ENCODE peak calls at places on chromosomes 16 and 17, in seven cellular contexts. V is NK-92 treated with Interleukin-12 subunit alpha and Interleukin-12 subunit beta, amount 100 ng/mL, for 24 hours; C is RPMI8226; O is D341Med; G is skeletal muscle cell; D is foreskin keratinocyte; Z is endothelial cell. K is an unnamed sample.

GRCh38 chr17:49223517-49224197 is 6.9 kb downstream of the PHOSPHO1 start:
- DNase-seq in V (peak), C (peak), G (no peak), O (peak), Z (peak), D (no peak), K (peak)

GRCh38 chr16:58042001-58042885 is 16.7 kb downstream of the MMP15 start:
- DNase-seq in D (no peak), O (no peak), C (no peak), V (no peak), Z (no peak), G (no peak), K (no peak)

GRCh38 chr16:50856991-50857390 is 115.1 kb downstream of the CYLD start:
- DNase-seq in C (no peak), Z (no peak), O (no peak), G (no peak), V (no peak), D (no peak), K (no peak)

GRCh38 chr17:81082177-81083073 is 47.5 kb downstream of the BAIAP2 start:
- DNase-seq in C (no peak), Z (no peak), V (no peak), D (no peak), G (no peak), O (no peak), K (no peak)

GRCh38 chr17:45833826-45834439 is 10.7 kb upstream of the SPPL2C start:
- DNase-seq in V (no peak), G (no peak), C (no peak), O (no peak), D (no peak), Z (no peak), K (no peak)

GRCh38 chr17:14304876-14305636 is 4.2 kb downstream of the HS3ST3B1 start:
- DNase-seq in O (no peak), C (no peak), Z (no peak), V (no peak), G (no peak), D (no peak), K (no peak)

GRCh38 chr17:34858941-34859562 is 102.2 kb downstream of the CCT6B start:
- DNase-seq in V (no peak), G (no peak), O (no peak), D (no peak), Z (no peak), C (no peak), K (no peak)

GRCh38 chr16:19329932-19330331 is 44.4 kb downstream of the CLEC19A start:
- DNase-seq in G (no peak), O (no peak), V (no peak), Z (no peak), C (peak), D (peak), K (no peak)

GRCh38 chr16:2770057-2770780 is 6.9 kb downstream of the ELOB start:
- DNase-seq in C (peak), V (no peak), G (no peak), D (no peak), Z (no peak), O (no peak), K (no peak)

GRCh38 chr17:7260601-7261376 is 1.5 kb downstream of the CLDN7 start:
- DNase-seq in O (no peak), Z (peak), G (no peak), D (no peak), C (peak), V (no peak), K (no peak)

GRCh38 chr17:1710807-1711553 is 803 bp upstream of the TLCD2 start:
- DNase-seq in O (no peak), V (no peak), Z (no peak), C (no peak), G (no peak), D (no peak), K (no peak)

GRCh38 chr17:50094243-50094752 is 853 bp upstream of the PDK2 start:
- DNase-seq in Z (peak), G (peak), V (peak), C (peak), O (peak), D (peak), K (peak)

GRCh38 chr17:60426596-60426995 is 4.3 kb downstream of the CHCT1 start:
- DNase-seq in V (no peak), D (no peak), C (no peak), G (no peak), O (no peak), Z (no peak), K (no peak)

GRCh38 chr17:2595736-2596135 is 2.3 kb downstream of the PAFAH1B1 start:
- DNase-seq in G (no peak), D (no peak), O (no peak), V (no peak), C (no peak), Z (no peak), K (no peak)

GRCh38 chr16:12021578-12022265 is 45.2 kb downstream of the SNX29 start:
- DNase-seq in O (no peak), Z (no peak), G (no peak), D (no peak), V (no peak), C (no peak), K (no peak)

GRCh38 chr17:37708008-37708615 is 36.7 kb downstream of the HNF1B start:
- DNase-seq in O (no peak), V (no peak), C (no peak), D (no peak), G (no peak), Z (no peak), K (no peak)

GRCh38 chr17:82241183-82241925 is 12.5 kb downstream of the SLC16A3 start:
- DNase-seq in Z (no peak), D (peak), G (no peak), O (no peak), C (peak), V (no peak), K (peak)

GRCh38 chr17:2420131-2420530 is 19.3 kb upstream of the MNT start:
- DNase-seq in V (no peak), Z (no peak), G (no peak), D (no peak), C (no peak), O (no peak), K (no peak)

GRCh38 chr17:4833941-4834501 is 881 bp downstream of the MINK1 start:
- DNase-seq in V (no peak), Z (peak), C (peak), D (no peak), O (no peak), G (peak), K (peak)

GRCh38 chr17:7704601-7705268 is at the start of gene EFNB3:
- DNase-seq in O (peak), Z (peak), G (no peak), C (no peak), V (no peak), D (peak), K (peak)

GRCh38 chr17:9371019-9371418 is 204.6 kb downstream of the STX8 start:
- DNase-seq in C (no peak), V (no peak), D (peak), G (peak), Z (no peak), O (no peak), K (no peak)

GRCh38 chr16:23424292-23424958 is 28.6 kb downstream of the COG7 start:
- DNase-seq in V (no peak), O (no peak), D (peak), Z (no peak), C (no peak), G (no peak), K (no peak)

GRCh38 chr17:29283496-29283895 is 10.5 kb downstream of the NUFIP2 start:
- DNase-seq in D (no peak), G (no peak), V (no peak), C (no peak), Z (no peak), O (peak), K (no peak)

GRCh38 chr16:55062446-55062845 is 131.8 kb downstream of the IRX5 start:
- DNase-seq in C (no peak), V (no peak), D (no peak), O (no peak), Z (no peak), G (no peak), K (no peak)

GRCh38 chr17:82079001-82079677 is 13.5 kb upstream of the DUS1L start:
- DNase-seq in V (no peak), O (no peak), C (no peak), G (no peak), D (no peak), Z (no peak), K (no peak)

GRCh38 chr17:79993390-79994221 is 42.1 kb downstream of the TBC1D16 start:
- DNase-seq in D (peak), Z (no peak), G (peak), O (no peak), V (peak), C (peak), K (no peak)

GRCh38 chr16:13856398-13856797 is 63.6 kb upstream of the ERCC4 start:
- DNase-seq in Z (no peak), D (no peak), V (no peak), G (no peak), O (no peak), C (no peak), K (no peak)

GRCh38 chr17:36901506-36901905 is 35.8 kb upstream of the LHX1 start:
- DNase-seq in Z (no peak), O (no peak), D (peak), V (no peak), G (no peak), C (no peak), K (no peak)

K was measured in B cell.